ENCODE peak calls at places on chromosomes 11 and 22, in six cellular contexts. G, F, S, T, Y and Q are unnamed samples.

GRCh38 chr22:46084943-46085830 is 65.1 kb upstream of the PPARA start:
- DNase-seq in G (peak), T (peak), S (peak), Y (peak), F (peak), Q (no peak)

GRCh38 chr11:78318321-78318720 is 99.3 kb downstream of the GAB2 start:
- DNase-seq in T (no peak), Y (no peak), G (no peak), F (no peak), S (no peak), Q (no peak)

GRCh38 chr22:31537019-31537535 is 40.7 kb downstream of the SFI1 start:
- DNase-seq in T (no peak), Y (no peak), G (no peak), S (no peak), F (no peak), Q (no peak)

GRCh38 chr11:113238721-113239120 is 75.7 kb upstream of the TTC12 start:
- DNase-seq in T (no peak), G (no peak), Y (no peak), S (no peak), F (no peak), Q (no peak)

GRCh38 chr11:126861796-126862195 is 138.8 kb downstream of the KIRREL3 start:
- DNase-seq in S (no peak), G (no peak), Y (no peak), F (no peak), T (no peak), Q (no peak)

GRCh38 chr11:9095421-9095820 is 4.0 kb upstream of the SCUBE2 start:
- DNase-seq in Y (no peak), T (no peak), S (no peak), G (no peak), F (no peak), Q (no peak)

GRCh38 chr11:6672006-6672405 is 11.1 kb downstream of the MRPL17 start:
- DNase-seq in G (no peak), F (no peak), T (no peak), Y (no peak), S (no peak), Q (no peak)

GRCh38 chr11:65790902-65791650 is 4.2 kb downstream of the OVOL1 start:
- DNase-seq in G (no peak), S (no peak), Y (no peak), F (no peak), T (no peak), Q (no peak)

GRCh38 chr11:114162719-114163123 is 103.2 kb downstream of the ZBTB16 start:
- DNase-seq in Y (peak), T (peak), S (peak), G (peak), F (peak), Q (no peak)

GRCh38 chr11:20310596-20311394 is 52.7 kb upstream of the HTATIP2 start:
- DNase-seq in T (no peak), S (no peak), G (no peak), F (no peak), Y (no peak), Q (no peak)

GRCh38 chr11:44066732-44067131 is 662 bp downstream of the ACCS start:
- DNase-seq in F (peak), G (no peak), S (no peak), T (peak), Y (peak), Q (peak)

GRCh38 chr11:71927813-71928738 is at the start of gene XNDC1N:
- DNase-seq in S (peak), T (peak), F (peak), G (peak), Y (peak), Q (peak)
- TF ChIP-seq POLR2A in S (no peak), T (no peak), F (no peak), G (no peak), Y (no peak), Q (peak)

GRCh38 chr11:34050967-34051348 is 573 bp upstream of the CAPRIN1 start:
- DNase-seq in F (no peak), G (no peak), T (no peak), S (no peak), Y (no peak), Q (no peak)

GRCh38 chr11:34053161-34053686 is 1.7 kb downstream of the CAPRIN1 start:
- DNase-seq in Y (peak), S (peak), G (peak), T (peak), F (peak), Q (peak)

GRCh38 chr11:34052608-34053160 is 1.2 kb downstream of the CAPRIN1 start:
- DNase-seq in F (peak), T (peak), Y (peak), G (peak), S (peak), Q (peak)

GRCh38 chr11:34051349-34052035 is at the start of gene CAPRIN1:
- DNase-seq in F (peak), Y (peak), T (peak), G (peak), S (peak), Q (peak)

DNA sequence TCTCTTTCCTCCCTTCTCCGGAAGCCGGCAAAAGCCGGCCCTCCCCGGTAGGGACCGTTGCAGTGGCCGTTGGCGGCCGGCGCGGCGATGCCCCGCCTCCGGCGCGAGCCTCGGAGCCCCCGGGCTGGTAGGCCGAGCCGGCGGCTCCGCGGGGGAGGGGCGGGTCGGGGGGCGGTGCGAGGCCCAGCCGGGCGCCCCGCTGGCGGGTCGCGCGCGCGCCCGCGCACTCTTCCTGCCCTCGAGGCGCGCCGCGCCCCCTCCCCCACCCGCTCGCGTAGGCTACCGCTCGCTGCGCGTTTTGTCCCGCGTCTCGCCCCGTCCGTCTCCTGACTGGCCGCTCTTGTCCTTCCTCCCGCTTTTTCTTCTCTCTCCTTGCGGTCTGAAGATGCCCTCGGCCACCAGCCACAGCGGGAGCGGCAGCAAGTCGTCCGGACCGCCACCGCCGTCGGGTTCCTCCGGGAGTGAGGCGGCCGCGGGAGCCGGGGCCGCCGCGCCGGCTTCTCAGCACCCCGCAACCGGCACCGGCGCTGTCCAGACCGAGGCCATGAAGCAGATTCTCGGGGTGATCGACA is 591 bp downstream of the CAPRIN1 start:
- DNase-seq in S (peak), Y (peak), F (peak), G (peak), T (peak), Q (peak)
- TF ChIP-seq POLR2A in S (no peak), Y (no peak), F (no peak), G (no peak), T (peak), Q (peak)

DNA sequence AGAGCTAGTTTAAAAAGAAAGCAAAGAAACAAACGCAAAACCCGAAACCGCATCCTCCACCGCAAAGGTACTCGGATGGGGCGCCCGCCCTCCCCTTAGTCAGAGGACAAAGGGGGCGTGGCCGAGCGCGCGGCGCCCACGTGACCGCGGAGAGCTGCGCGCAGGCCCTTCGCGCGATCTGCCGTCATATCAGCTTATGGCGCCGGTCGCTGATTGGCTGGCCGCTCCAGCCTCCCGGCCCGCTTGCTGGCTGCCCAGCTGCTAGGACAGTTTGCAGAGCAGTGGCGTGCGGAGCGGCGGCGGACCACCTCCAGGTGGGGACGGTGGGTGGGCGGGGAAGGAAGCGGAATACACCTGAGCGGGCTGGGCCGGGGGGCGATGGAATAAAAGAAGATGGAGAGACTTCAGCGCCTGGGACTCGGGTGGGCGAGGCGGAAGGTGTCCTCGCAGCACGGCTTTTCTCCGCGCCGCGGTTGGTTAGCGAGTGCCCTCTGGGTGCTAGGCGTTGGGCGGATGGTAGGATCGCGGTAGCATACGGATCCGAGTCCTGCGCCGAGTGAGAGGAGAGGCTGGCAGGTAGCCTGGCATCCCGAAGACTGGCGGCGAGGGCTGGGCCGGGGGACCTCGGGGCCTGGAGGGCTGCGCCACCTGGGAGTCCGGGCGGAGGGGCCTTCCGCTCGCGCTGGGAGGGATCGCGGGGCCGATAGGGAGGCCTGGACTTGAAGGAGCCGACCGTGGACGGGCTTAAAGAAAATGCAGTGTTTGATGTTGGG is at the start of gene SC5D:
- DNase-seq in F (peak), G (peak), T (peak), Y (peak), S (peak), Q (peak)
- TF ChIP-seq POLR2A in F (peak), G (peak), T (peak), Y (peak), S (no peak), Q (peak)

GRCh38 chr11:1356007-1356435 is 33.7 kb upstream of the BRSK2 start:
- DNase-seq in S (peak), T (no peak), F (no peak), G (no peak), Y (no peak), Q (no peak)

GRCh38 chr11:1360181-1360834 is 29.4 kb upstream of the BRSK2 start:
- DNase-seq in G (no peak), T (no peak), Y (no peak), F (no peak), S (no peak), Q (no peak)

GRCh38 chr11:1359556-1359955 is 30.2 kb upstream of the BRSK2 start:
- DNase-seq in S (no peak), Y (no peak), F (no peak), G (no peak), T (no peak), Q (no peak)

GRCh38 chr11:1356478-1356960 is 33.2 kb upstream of the BRSK2 start:
- DNase-seq in F (no peak), G (no peak), S (no peak), T (no peak), Y (no peak), Q (no peak)

GRCh38 chr11:1358286-1358685 is 31.4 kb upstream of the BRSK2 start:
- DNase-seq in T (peak), Y (no peak), S (peak), G (no peak), F (no peak), Q (no peak)
- TF ChIP-seq POLR2A in T (no peak), Y (no peak), S (no peak), G (no peak), F (no peak), Q (no peak)

DNA sequence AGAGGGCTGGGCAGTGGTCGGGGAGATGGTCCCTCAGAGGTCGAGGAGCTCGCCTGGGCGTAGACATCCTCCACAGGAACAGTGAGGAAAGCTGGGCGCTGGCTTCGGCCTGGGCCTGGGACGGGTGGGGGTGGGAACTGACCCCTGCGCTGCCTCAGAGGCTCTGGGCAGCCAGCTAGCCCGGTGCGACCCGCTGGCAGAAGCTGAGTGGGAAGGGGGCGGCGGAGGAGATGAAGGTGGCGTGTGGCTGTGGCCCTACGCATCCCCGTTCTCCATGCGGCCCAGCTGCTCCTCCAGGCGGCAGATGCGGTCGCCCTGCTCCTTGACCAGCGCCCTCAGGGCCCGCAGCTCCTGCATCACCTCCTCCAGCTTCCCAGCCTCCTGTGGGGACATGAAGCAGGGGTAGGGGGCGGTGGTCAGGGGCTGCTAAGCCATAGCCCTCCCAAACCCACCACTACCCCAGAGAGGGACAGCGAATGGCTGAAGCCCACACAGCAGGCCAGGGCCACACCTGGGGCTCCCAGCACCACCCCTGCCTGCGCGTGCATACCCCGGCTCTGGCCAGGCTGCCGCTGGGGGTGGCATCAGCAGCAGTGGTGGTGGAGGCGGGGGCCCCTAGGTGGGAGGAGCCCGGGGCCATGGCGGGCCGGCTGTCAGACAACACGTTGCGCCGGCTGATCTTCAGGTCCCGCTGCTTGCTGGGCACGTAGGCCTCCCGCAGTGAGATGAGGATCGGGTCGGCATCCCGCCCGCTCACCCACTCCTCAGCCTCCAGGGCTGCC is 830 bp upstream of the PTPRCAP start:
- DNase-seq in S (peak), T (no peak), G (no peak), F (no peak), Y (no peak), Q (no peak)
- TF ChIP-seq POLR2A in S (no peak), T (no peak), G (no peak), F (no peak), Y (no peak), Q (no peak)

GRCh38 chr11:74466916-74467885 is at the start of gene KCNE3:
- DNase-seq in Y (peak), F (peak), S (peak), G (peak), T (no peak), Q (peak)
- TF ChIP-seq POLR2A in Y (peak), F (no peak), S (no peak), G (no peak), T (no peak), Q (peak)

GRCh38 chr11:73392108-73393010 is 16.2 kb downstream of the RELT start:
- DNase-seq in Y (no peak), F (no peak), S (no peak), T (no peak), G (no peak), Q (no peak)

GRCh38 chr11:73389134-73389525 is 12.9 kb downstream of the RELT start:
- DNase-seq in Y (no peak), T (no peak), S (no peak), F (no peak), G (no peak), Q (no peak)

GRCh38 chr11:73389902-73390301 is 13.7 kb downstream of the RELT start:
- DNase-seq in F (no peak), Y (no peak), S (no peak), G (no peak), T (no peak), Q (no peak)

GRCh38 chr11:73391665-73392064 is 15.5 kb downstream of the RELT start:
- DNase-seq in F (no peak), G (no peak), Y (no peak), T (no peak), S (no peak), Q (no peak)

GRCh38 chr11:73390601-73391565 is 14.7 kb downstream of the RELT start:
- DNase-seq in T (no peak), F (no peak), S (no peak), G (no peak), Y (no peak), Q (no peak)
- TF ChIP-seq POLR2A in T (no peak), F (no peak), S (no peak), G (no peak), Y (no peak), Q (no peak)

GRCh38 chr22:38874529-38875222 is 2.7 kb upstream of the CBX6 start:
- DNase-seq in Y (no peak), S (peak), G (no peak), F (no peak), T (no peak), Q (no peak)

GRCh38 chr22:38872831-38873248 is 824 bp upstream of the CBX6 start:
- DNase-seq in F (peak), T (peak), Y (peak), G (peak), S (peak), Q (peak)

GRCh38 chr22:38871360-38872171 is 450 bp downstream of the CBX6 start:
- DNase-seq in G (no peak), S (peak), T (no peak), Y (no peak), F (no peak), Q (peak)

GRCh38 chr22:38872172-38872830 is at the start of gene CBX6:
- DNase-seq in S (peak), T (peak), F (peak), Y (peak), G (peak), Q (peak)

DNA sequence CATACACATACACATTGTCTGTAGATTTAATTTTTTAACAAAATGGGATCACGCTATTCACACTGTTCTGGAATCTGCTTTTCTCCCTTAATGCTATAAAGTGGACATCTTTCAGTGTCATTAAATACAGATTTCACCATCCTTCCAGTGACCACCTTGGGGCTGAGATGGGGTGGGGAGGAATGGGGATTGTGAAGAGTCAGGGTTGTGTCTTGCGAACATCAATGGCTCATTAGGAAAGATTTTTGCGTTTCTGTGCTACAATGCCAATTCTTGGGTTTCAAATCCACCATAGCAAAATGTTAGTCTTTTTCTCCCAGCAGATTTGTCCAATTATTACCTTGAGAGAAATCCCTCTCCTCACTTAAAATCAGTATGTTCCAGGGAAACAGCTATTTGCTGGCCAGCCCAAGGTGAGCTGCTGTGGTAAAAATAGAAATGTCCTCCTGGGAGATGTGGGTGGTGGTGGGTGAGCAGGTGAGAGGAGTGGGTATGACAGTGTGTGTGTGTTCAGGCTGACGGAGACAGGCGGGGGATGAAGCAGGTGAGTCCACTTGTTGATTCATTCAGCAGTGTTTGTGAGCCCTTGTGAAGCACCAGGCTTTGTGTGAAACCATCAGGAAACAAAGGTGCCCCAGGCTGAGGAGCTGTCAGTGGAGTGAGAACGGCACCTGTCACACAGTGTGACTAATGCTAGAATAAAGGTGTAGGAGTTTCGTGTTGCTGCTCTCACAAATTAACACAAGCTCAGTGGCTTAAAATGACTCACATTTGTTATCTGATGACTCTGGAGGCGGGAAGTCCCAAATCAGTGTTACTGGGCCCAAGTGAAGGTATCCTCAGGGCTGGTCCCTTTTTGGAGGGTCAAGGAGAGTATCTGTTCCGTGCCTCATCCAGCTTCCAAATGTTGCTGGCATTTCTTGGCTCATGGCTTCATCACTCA is 1.7 kb upstream of the CBX6 start:
- DNase-seq in Y (no peak), S (peak), G (no peak), T (no peak), F (no peak), Q (peak)
- TF ChIP-seq POLR2A in Y (no peak), S (no peak), G (no peak), T (no peak), F (no peak), Q (no peak)